ENCODE peak calls at places on chromosomes 7 and 10, in seven cellular contexts. B is anterior cingulate cortex; L is stimulated activated CD8-positive, alpha-beta memory T cell treated with anti-CD3 and anti-CD28 coated beads, Interleukin-7, amount 100 ng/mL, for 1 hour; U is posterior cingulate gyrus; R is left colon; Y is epithelial cell of esophagus; S is activated T-cell treated with anti-CD3 and anti-CD28 coated beads, Interleukin-2, amount 50 U/mL, for 72 hours. I is an unnamed sample.

GRCh38 chr10:43039629-43040481 is 37.0 kb upstream of the RET start:
- DNase-seq in R (no peak), B (no peak), U (no peak), L (no peak), S (no peak), Y (no peak), I (no peak)

GRCh38 chr7:96415293-96415940 is 93.5 kb upstream of the SLC25A13 start:
- DNase-seq in B (no peak), S (no peak), Y (no peak), L (no peak), R (no peak), U (no peak), I (no peak)

GRCh38 chr10:28137907-28138880 is 139.3 kb upstream of the ODAD2 start:
- DNase-seq in S (no peak), L (no peak), B (no peak), U (no peak), R (no peak), Y (peak; percentile 3), I (no peak)

GRCh38 chr10:97076781-97077180 is 109.0 kb downstream of the SLIT1 start:
- DNase-seq in L (no peak), B (no peak), R (no peak), U (no peak), Y (no peak), S (no peak), I (no peak)

GRCh38 chr10:112658465-112658864 is 211.4 kb downstream of the VTI1A start:
- DNase-seq in Y (no peak), U (no peak), B (no peak), L (no peak), R (no peak), S (no peak), I (no peak)

GRCh38 chr10:33333260-33334169 is 952 bp downstream of the NRP1 start:
- DNase-seq in R (no peak), L (no peak), Y (peak; percentile 50), U (no peak), B (no peak), S (peak; percentile 35), I (peak; percentile 46)

GRCh38 chr7:116025098-116025809 is 5.3 kb downstream of the TFEC start:
- DNase-seq in U (no peak), R (no peak), Y (peak; percentile 16), S (no peak), L (no peak), B (no peak), I (no peak)

GRCh38 chr7:27442446-27442845 is 199.8 kb downstream of the EVX1 start:
- DNase-seq in S (no peak), L (no peak), Y (peak; percentile 60), U (no peak), R (no peak), B (no peak), I (peak; percentile 93)

GRCh38 chr7:94444808-94445207 is 50.1 kb downstream of the COL1A2 start:
- DNase-seq in R (no peak), L (no peak), B (no peak), Y (no peak), S (no peak), U (no peak), I (no peak)

GRCh38 chr10:98266647-98267046 is 1.3 kb downstream of the LOXL4 start:
- DNase-seq in B (no peak), R (no peak), U (no peak), L (no peak), S (no peak), Y (no peak), I (no peak)

GRCh38 chr7:968205-968754 is 7.1 kb downstream of the COX19 start:
- DNase-seq in B (no peak), U (no peak), S (no peak), R (no peak), L (no peak), Y (no peak), I (no peak)

GRCh38 chr10:127195571-127196226 is 692 bp downstream of the INSYN2A start:
- DNase-seq in S (no peak), L (no peak), U (no peak), Y (peak; percentile 13), R (peak; percentile 11), B (no peak), I (no peak)

GRCh38 chr10:114548662-114549061 is 109.4 kb downstream of the ABLIM1 start:
- DNase-seq in S (no peak), Y (peak; percentile 57), L (no peak), R (peak; percentile 43), B (no peak), U (no peak), I (peak; percentile 61)

GRCh38 chr10:31081937-31082635 is 50.4 kb upstream of the ZNF438 start:
- DNase-seq in S (no peak), R (no peak), Y (no peak), B (no peak), U (no peak), L (no peak), I (no peak)

GRCh38 chr7:107234436-107234835 is 65.6 kb downstream of the HBP1 start:
- DNase-seq in R (no peak), L (no peak), Y (peak; percentile 58), U (peak; percentile 35), S (no peak), B (no peak), I (no peak)

GRCh38 chr7:86257894-86258293 is 385.8 kb upstream of the GRM3 start:
- DNase-seq in L (no peak), U (no peak), R (no peak), Y (no peak), B (no peak), S (no peak), I (no peak)

GRCh38 chr10:95172851-95173250 is 21.2 kb upstream of the ACSM6 start:
- DNase-seq in L (no peak), B (no peak), U (no peak), Y (peak; percentile 75), S (no peak), R (no peak), I (no peak)

GRCh38 chr7:96739609-96740008 is 30.0 kb upstream of the SEM1 start:
- DNase-seq in R (no peak), B (no peak), U (no peak), S (no peak), Y (no peak), L (no peak), I (no peak)

GRCh38 chr10:76880931-76881330 is 756.7 kb downstream of the KCNMA1 start:
- DNase-seq in Y (no peak), U (no peak), S (no peak), L (no peak), R (no peak), B (no peak), I (no peak)